ENCODE peak calls at places on chromosome 18, in eight cellular contexts. Q, X, H, B, T, N, E and J are unnamed samples.

GRCh38 chr18:2657788-2658458 is 2.4 kb downstream of the SMCHD1 start:
- DNase-seq in Q (no peak), X (peak; percentile 45), H (no peak), B (no peak), T (no peak), N (no peak), E (no peak), J (no peak)

GRCh38 chr18:26503382-26503781 is 45.0 kb downstream of the KCTD1 start:
- DNase-seq in Q (no peak), X (no peak), H (no peak), B (no peak), T (no peak), N (no peak), E (no peak), J (no peak)

GRCh38 chr18:36132756-36133155 is 3.1 kb downstream of the ELP2 start:
- DNase-seq in Q (no peak), X (no peak), H (no peak), B (no peak), T (no peak), N (no peak), E (no peak), J (no peak)

GRCh38 chr18:673769-674168 is 16.3 kb downstream of the TYMS start:
- DNase-seq in Q (no peak), X (no peak), H (no peak), B (no peak), T (no peak), N (no peak), E (no peak), J (no peak)

GRCh38 chr18:22545091-22545795 is 127.5 kb upstream of the CTAGE1 start:
- DNase-seq in Q (peak; percentile 57), X (no peak), H (no peak), B (no peak), T (no peak), N (no peak), E (no peak), J (no peak)

GRCh38 chr18:41881285-41881684 is 73.7 kb upstream of the PIK3C3 start:
- DNase-seq in Q (no peak), X (no peak), H (no peak), B (no peak), T (no peak), N (no peak), E (no peak), J (no peak)

GRCh38 chr18:21820035-21820810 is 79.6 kb downstream of the MIB1 start:
- DNase-seq in Q (no peak), X (peak; percentile 7), H (no peak), B (no peak), T (no peak), N (peak; percentile 31), E (no peak), J (no peak)

GRCh38 chr18:34677056-34677574 is 33.0 kb upstream of the DTNA start:
- DNase-seq in Q (no peak), X (no peak), H (no peak), B (no peak), T (no peak), N (no peak), E (no peak), J (no peak)

GRCh38 chr18:61992923-61993322 is 100.1 kb upstream of the RNF152 start:
- DNase-seq in Q (no peak), X (no peak), H (no peak), B (no peak), T (no peak), N (no peak), E (no peak), J (no peak)

GRCh38 chr18:3453540-3454364 is 3.8 kb downstream of the TGIF1 start:
- DNase-seq in Q (peak; percentile 68), X (no peak), H (peak; percentile 90), B (peak; percentile 47), T (peak; percentile 87), N (no peak), E (peak; percentile 87), J (peak; percentile 62)

GRCh38 chr18:54671291-54671881 is 80.3 kb downstream of the DYNAP start:
- DNase-seq in Q (no peak), X (peak; percentile 24), H (no peak), B (no peak), T (no peak), N (peak; percentile 10), E (no peak), J (no peak)

GRCh38 chr18:12327510-12328178 is 19.6 kb downstream of the TUBB6 start:
- DNase-seq in Q (peak; percentile 66), X (peak; percentile 52), H (peak; percentile 84), B (peak; percentile 77), T (no peak), N (peak; percentile 77), E (peak; percentile 88), J (peak; percentile 89)

GRCh38 chr18:12325726-12326245 is 17.7 kb downstream of the TUBB6 start:
- DNase-seq in Q (no peak), X (no peak), H (peak; percentile 62), B (no peak), T (no peak), N (no peak), E (peak; percentile 58), J (peak; percentile 12)

GRCh38 chr18:12329125-12329698 is 21.2 kb downstream of the TUBB6 start:
- DNase-seq in Q (no peak), X (no peak), H (peak; percentile 55), B (no peak), T (no peak), N (no peak), E (peak; percentile 49), J (peak; percentile 7)

GRCh38 chr18:12326711-12327460 is 18.8 kb downstream of the TUBB6 start:
- DNase-seq in Q (no peak), X (no peak), H (peak; percentile 60), B (no peak), T (no peak), N (no peak), E (peak; percentile 50), J (peak; percentile 9)

GRCh38 chr18:12328179-12328823 is 20.3 kb downstream of the TUBB6 start:
- DNase-seq in Q (no peak), X (no peak), H (peak; percentile 53), B (no peak), T (no peak), N (no peak), E (peak; percentile 53), J (peak; percentile 10)
- H3K27ac ChIP-seq in Q (no peak overlapping the region), X (no peak overlapping the region), H (peak overlapping the region; percentile 18), B (no peak overlapping the region), T (no peak overlapping the region), N (no peak overlapping the region), E (no peak overlapping the region), J (no peak overlapping the region)

DNA sequence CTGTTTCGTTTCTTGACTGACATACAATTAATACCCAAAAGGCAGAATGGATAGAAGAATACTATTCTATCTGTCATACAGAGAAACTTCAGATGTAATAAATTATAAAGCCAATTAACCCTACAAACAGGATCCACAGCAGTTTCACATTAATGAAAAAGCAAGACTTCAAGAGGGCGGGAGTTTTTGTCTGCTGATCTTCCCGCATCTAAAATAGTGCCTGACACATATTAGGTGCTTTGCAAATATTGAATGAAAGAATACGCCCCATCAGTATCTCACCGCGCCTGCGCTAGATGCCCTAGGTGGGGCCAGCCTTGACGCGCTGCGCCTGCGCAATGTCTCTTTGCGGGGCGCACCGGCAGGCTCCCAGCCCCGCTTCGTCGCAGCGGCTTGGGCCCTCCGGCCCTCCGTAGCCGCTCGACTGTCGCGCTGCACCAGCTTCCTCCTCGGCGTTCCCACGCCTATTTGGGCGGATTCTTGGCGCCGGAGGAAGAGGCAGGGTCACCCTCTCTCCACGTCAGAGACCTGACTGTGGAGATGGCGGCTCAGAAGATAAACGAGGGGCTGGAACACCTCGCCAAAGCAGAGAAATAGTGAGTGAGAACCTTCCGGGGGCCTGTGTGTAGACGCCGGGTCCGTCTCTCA is at the start of gene NAPG:
- DNase-seq in Q (peak; percentile 70), X (peak; percentile 83), H (peak; percentile 96), B (peak; percentile 93), T (peak; percentile 82), N (peak; percentile 83), E (peak; percentile 93), J (peak; percentile 90)
- TF ChIP-seq POLR2A in Q (no peak), X (no peak), H (no peak), B (peak; percentile 72), T (no peak), N (peak; percentile 50), E (peak; percentile 42), J (no peak)

GRCh38 chr18:75314117-75314516 is 103.5 kb downstream of the TSHZ1 start:
- DNase-seq in Q (no peak), X (no peak), H (no peak), B (no peak), T (no peak), N (no peak), E (no peak), J (no peak)
- TF ChIP-seq CTCF in Q (no peak), X (no peak), H (no peak), B (no peak), T (no peak), N (no peak), E (no peak), J (no peak)

GRCh38 chr18:9637036-9637767 is 22.8 kb upstream of the PPP4R1 start:
- DNase-seq in Q (no peak), X (no peak), H (no peak), B (no peak), T (no peak), N (no peak), E (no peak), J (no peak)
- H3K27ac ChIP-seq in Q (no peak overlapping the region), X (no peak overlapping the region), H (no peak overlapping the region), B (no peak overlapping the region), T (no peak overlapping the region), N (no peak overlapping the region), E (no peak overlapping the region), J (no peak overlapping the region)

GRCh38 chr18:70288851-70289328 is at the start of gene SOCS6:
- DNase-seq in Q (no peak), X (no peak), H (peak; percentile 74), B (peak; percentile 59), T (no peak), N (no peak), E (peak; percentile 68), J (peak; percentile 54)
- TF ChIP-seq POLR2A in Q (no peak), X (peak; percentile 53), H (no peak), B (peak; percentile 49), T (no peak), N (peak; percentile 58), E (peak; percentile 67), J (no peak)

GRCh38 chr18:13217466-13217961 is 1.0 kb upstream of the LDLRAD4 start:
- DNase-seq in Q (no peak), X (no peak), H (peak; percentile 75), B (peak; percentile 46), T (no peak), N (no peak), E (peak; percentile 80), J (peak; percentile 59)
- TF ChIP-seq CTCF in Q (no peak), X (no peak), H (no peak), B (no peak), T (no peak), N (no peak), E (no peak), J (no peak)